ENCODE peak calls at places on chromosomes 4 and X, in four cellular contexts. E, M, I and U are unnamed samples.

GRCh38 chrX:103404225-103405008 is 28.1 kb downstream of the BEX3 start:
- DNase-seq in E (peak; percentile 18), M (peak; percentile 26), I (peak; percentile 25), U (peak; percentile 92)

GRCh38 chrX:128504496-128504895 is 452.3 kb upstream of the ACTRT1 start:
- DNase-seq in E (no peak), M (no peak), I (no peak), U (no peak)

GRCh38 chrX:71098302-71098701 is 2.7 kb downstream of the FOXO4 start:
- DNase-seq in E (no peak), M (peak; percentile 87), I (peak; percentile 3), U (peak; percentile 77)

GRCh38 chrX:153902388-153902787 is 2.1 kb upstream of the AVPR2 start:
- DNase-seq in E (no peak), M (no peak), I (no peak), U (no peak)

GRCh38 chrX:38095971-38096529 is 89.7 kb downstream of the SYTL5 start:
- DNase-seq in E (no peak), M (no peak), I (no peak), U (no peak)

GRCh38 chrX:28802625-28803024 is 215.4 kb downstream of the IL1RAPL1 start:
- DNase-seq in E (no peak), M (no peak), I (no peak), U (no peak)

GRCh38 chr4:95124906-95125504 is 367.2 kb downstream of the BMPR1B start:
- DNase-seq in E (no peak), M (peak; percentile 25), I (no peak), U (no peak)

GRCh38 chr4:43339435-43339834 is 446.9 kb downstream of the GRXCR1 start:
- DNase-seq in E (no peak), M (no peak), I (no peak), U (no peak)

GRCh38 chr4:125421547-125421946 is 106.8 kb downstream of the FAT4 start:
- DNase-seq in E (no peak), M (no peak), I (no peak), U (no peak)

GRCh38 chr4:6824772-6825402 is 42.4 kb downstream of the KIAA0232 start:
- DNase-seq in E (no peak), M (no peak), I (no peak), U (no peak)

GRCh38 chrX:109660756-109661155 is 35.8 kb upstream of the KCNE5 start:
- DNase-seq in E (no peak), M (no peak), I (no peak), U (no peak)

GRCh38 chrX:65522739-65523372 is 11.7 kb downstream of the LAS1L start:
- DNase-seq in E (no peak), M (peak; percentile 29), I (no peak), U (no peak)

GRCh38 chrX:28120076-28120475 is 138.8 kb upstream of the DCAF8L1 start:
- DNase-seq in E (no peak), M (peak; percentile 84), I (no peak), U (no peak)

GRCh38 chrX:118631586-118631985 is 95.8 kb upstream of the IL13RA1 start:
- DNase-seq in E (no peak), M (peak; percentile 95), I (no peak), U (no peak)

GRCh38 chr4:82648356-82648755 is 86.6 kb upstream of the TMEM150C start:
- DNase-seq in E (no peak), M (no peak), I (no peak), U (no peak)

GRCh38 chrX:141176586-141177451 is at the start of gene LDOC1:
- DNase-seq in E (peak; percentile 70), M (peak; percentile 55), I (peak; percentile 15), U (no peak)

GRCh38 chr4:8428288-8429097 is 12.0 kb downstream of the ACOX3 start:
- DNase-seq in E (peak; percentile 87), M (peak; percentile 93), I (peak; percentile 7), U (peak; percentile 96)

GRCh38 chrX:110944323-110944761 is 148.7 kb upstream of the CHRDL1 start:
- DNase-seq in E (no peak), M (no peak), I (no peak), U (no peak)

GRCh38 chr4:153068751-153069150 is 132.6 kb downstream of the FHDC1 start:
- DNase-seq in E (no peak), M (no peak), I (no peak), U (no peak)

GRCh38 chr4:149523039-149523438 is 292.6 kb downstream of the IQCM start:
- DNase-seq in E (no peak), M (no peak), I (no peak), U (no peak)

GRCh38 chr4:71009091-71009490 is 15.6 kb downstream of the DCK start:
- DNase-seq in E (no peak), M (no peak), I (no peak), U (no peak)

GRCh38 chr4:154618708-154619315 is 6.4 kb upstream of the FGG start:
- DNase-seq in E (no peak), M (peak; percentile 70), I (no peak), U (peak; percentile 88)

GRCh38 chr4:7037425-7037824 is 5.7 kb upstream of the TADA2B start:
- DNase-seq in E (no peak), M (no peak), I (no peak), U (peak; percentile 72)

GRCh38 chr4:163111588-163111987 is 55.1 kb downstream of the NAF1 start:
- DNase-seq in E (no peak), M (no peak), I (no peak), U (no peak)

GRCh38 chrX:1558761-1559468 is 21.9 kb upstream of the P2RY8 start:
- DNase-seq in E (no peak), M (no peak), I (no peak), U (no peak)

GRCh38 chrX:51332188-51332942 is at the start of gene NUDT10:
- DNase-seq in E (peak; percentile 3), M (peak; percentile 42), I (peak; percentile 50), U (no peak)

GRCh38 chr4:184247421-184247820 is 29.7 kb upstream of the ENPP6 start:
- DNase-seq in E (no peak), M (no peak), I (no peak), U (no peak)

GRCh38 chr4:110071466-110071865 is 126.9 kb downstream of the ELOVL6 start:
- DNase-seq in E (peak; percentile 18), M (no peak), I (no peak), U (no peak)

GRCh38 chr4:3304831-3305609 is 12.2 kb downstream of the RGS12 start:
- DNase-seq in E (peak; percentile 47), M (no peak), I (no peak), U (no peak)

GRCh38 chr4:1466034-1466960 is 60.1 kb upstream of the NKX1-1 start:
- DNase-seq in E (no peak), M (no peak), I (no peak), U (no peak)

GRCh38 chr4:146192060-146192459 is 16.5 kb downstream of the LSM6 start:
- DNase-seq in E (no peak), M (no peak), I (no peak), U (no peak)

GRCh38 chr4:118683513-118683912 is 1.7 kb upstream of the METTL14 start:
- DNase-seq in E (no peak), M (peak; percentile 63), I (no peak), U (peak; percentile 61)

GRCh38 chr4:8403173-8403753 is 37.3 kb downstream of the ACOX3 start:
- DNase-seq in E (peak; percentile 52), M (peak; percentile 74), I (peak; percentile 0), U (peak; percentile 70)

GRCh38 chr4:666822-667544 is 7.1 kb downstream of the ATP5ME start:
- DNase-seq in E (no peak), M (no peak), I (no peak), U (no peak)

GRCh38 chrX:23332888-23333821 is 1.5 kb upstream of the PTCHD1 start:
- DNase-seq in E (no peak), M (no peak), I (no peak), U (no peak)

GRCh38 chr4:128141866-128142265 is 80.8 kb downstream of the LARP1B start:
- DNase-seq in E (no peak), M (no peak), I (no peak), U (no peak)